ENCODE peak calls at places on chromosomes 11 and 22, in six cellular contexts. S is PC-3; V is GM23338; C is coronary artery; F is dorsolateral prefrontal cortex; B is CD8-positive, alpha-beta T cell. K is an unnamed sample.

GRCh38 chr11:67126986-67127385 is 7.9 kb downstream of the KDM2A start:
- DNase-seq in B (no peak), V (no peak), C (no peak), S (no peak), F (no peak), K (no peak)

GRCh38 chr11:17600316-17601205 is 53.5 kb downstream of the OTOG start:
- DNase-seq in F (no peak), C (peak), B (no peak), S (no peak), V (peak), K (no peak)

GRCh38 chr22:46159777-46160176 is 9.5 kb downstream of the PPARA start:
- DNase-seq in F (no peak), C (no peak), S (peak), V (no peak), B (no peak), K (no peak)

GRCh38 chr11:16891170-16891569 is 123.0 kb downstream of the PLEKHA7 start:
- DNase-seq in F (no peak), S (peak), B (no peak), C (no peak), V (no peak), K (no peak)

GRCh38 chr11:33778682-33779081 is 4.4 kb upstream of the FBXO3 start:
- DNase-seq in F (no peak), S (no peak), V (peak), B (no peak), C (no peak), K (peak)

GRCh38 chr11:18471995-18472394 is 16.3 kb downstream of the LDHAL6A start:
- DNase-seq in S (no peak), C (no peak), B (no peak), V (no peak), F (no peak), K (no peak)

GRCh38 chr22:23749747-23750373 is 1.1 kb downstream of the ZNF70 start:
- DNase-seq in C (no peak), B (no peak), V (no peak), S (no peak), F (no peak), K (no peak)

GRCh38 chr22:45996241-45997076 is 19.5 kb upstream of the WNT7B start:
- DNase-seq in B (no peak), S (no peak), C (no peak), V (no peak), F (no peak), K (peak)

GRCh38 chr11:43951231-43951630 is 8.8 kb downstream of the C11orf96 start:
- DNase-seq in F (no peak), C (peak), B (no peak), V (no peak), S (no peak), K (no peak)

GRCh38 chr11:70485326-70486025 is 87.1 kb downstream of the CTTN start:
- DNase-seq in B (no peak), F (no peak), S (no peak), C (no peak), V (no peak), K (no peak)

GRCh38 chr11:7605544-7605943 is 67.8 kb downstream of the CYB5R2 start:
- DNase-seq in V (no peak), B (no peak), C (no peak), S (peak), F (no peak), K (no peak)

GRCh38 chr11:103591554-103591953 is 444.9 kb upstream of the DDI1 start:
- DNase-seq in V (no peak), S (no peak), F (no peak), C (no peak), B (no peak), K (no peak)

GRCh38 chr11:95596011-95596489 is 193.5 kb downstream of the FAM76B start:
- DNase-seq in S (no peak), B (no peak), F (no peak), V (no peak), C (no peak), K (peak)

GRCh38 chr11:95067828-95068244 is 1.1 kb downstream of the SRSF8 start:
- DNase-seq in B (peak), C (no peak), F (no peak), V (no peak), S (no peak), K (no peak)

GRCh38 chr11:125062931-125063428 is at the start of gene SLC37A2:
- DNase-seq in C (peak), V (peak), S (peak), B (peak), F (peak), K (peak)

GRCh38 chr11:107741044-107741823 is 29.4 kb upstream of the SLN start:
- DNase-seq in V (peak), C (no peak), F (no peak), S (peak), B (no peak), K (peak)

GRCh38 chr11:2914475-2915195 is 14.6 kb downstream of the PHLDA2 start:
- DNase-seq in S (no peak), C (no peak), F (peak), B (no peak), V (no peak), K (no peak)

GRCh38 chr11:76030286-76030685 is 176.0 kb downstream of the WNT11 start:
- DNase-seq in C (no peak), S (peak), F (no peak), B (no peak), V (peak), K (peak)

GRCh38 chr11:46285594-46286033 is 8.2 kb downstream of the CREB3L1 start:
- DNase-seq in F (no peak), B (no peak), V (peak), C (no peak), S (no peak), K (peak)

GRCh38 chr11:11706022-11706421 is 84.2 kb upstream of the GALNT18 start:
- DNase-seq in S (peak), C (no peak), B (no peak), F (no peak), V (peak), K (peak)

GRCh38 chr11:12745787-12746186 is 71.6 kb downstream of the TEAD1 start:
- DNase-seq in S (no peak), B (no peak), C (no peak), V (no peak), F (no peak), K (no peak)
- H3K4me3 ChIP-seq in S (no peak), B (no peak), C (no peak), V (no peak), F (no peak), K (no peak)

GRCh38 chr22:35861451-35861850 is 143.8 kb downstream of the APOL5 start:
- DNase-seq in V (no peak), B (no peak), C (no peak), S (no peak), F (no peak), K (no peak)

GRCh38 chr22:35860837-35861236 is 143.2 kb downstream of the APOL5 start:
- DNase-seq in F (no peak), S (no peak), C (no peak), V (no peak), B (no peak), K (no peak)

GRCh38 chr22:35862697-35863096 is 145.0 kb downstream of the APOL5 start:
- DNase-seq in V (no peak), C (no peak), B (no peak), S (no peak), F (no peak), K (no peak)

GRCh38 chr22:35866646-35867045 is 149.0 kb downstream of the APOL5 start:
- DNase-seq in S (no peak), B (no peak), V (no peak), C (no peak), F (no peak), K (no peak)

GRCh38 chr22:35863432-35863831 is 145.8 kb downstream of the APOL5 start:
- DNase-seq in C (no peak), V (no peak), F (no peak), B (no peak), S (no peak), K (no peak)
- H3K4me3 ChIP-seq in C (no peak), V (no peak), F (no peak), B (no peak), S (no peak), K (no peak)

GRCh38 chr11:22582011-22582410 is 43.6 kb downstream of the FANCF start:
- DNase-seq in B (no peak), V (no peak), C (no peak), S (no peak), F (no peak), K (no peak)
- H3K4me3 ChIP-seq in B (no peak), V (no peak), C (no peak), S (no peak), F (no peak), K (no peak)

DNA sequence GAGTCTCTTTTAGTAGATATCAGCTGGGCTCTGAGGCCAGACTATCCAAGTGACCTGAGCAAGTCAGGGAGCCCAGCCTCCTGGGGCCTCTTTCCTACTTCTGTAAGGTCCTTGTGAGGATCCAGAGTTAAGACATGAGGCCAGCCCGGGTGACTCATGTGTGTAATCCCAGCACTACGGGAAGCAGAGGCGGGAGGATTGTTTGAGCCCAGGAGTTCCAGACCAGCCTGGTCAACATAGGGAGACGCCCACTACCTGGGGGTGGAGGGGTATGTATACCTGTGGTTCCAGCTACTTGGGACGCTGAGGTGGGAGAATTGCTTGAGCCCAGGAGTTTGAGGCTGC is 36.9 kb upstream of the POLA2 start:
- DNase-seq in V (peak), S (peak), C (no peak), F (no peak), B (no peak), K (peak)
- H3K4me3 ChIP-seq in V (peak), S (no peak), C (peak), F (no peak), B (no peak), K (no peak)

GRCh38 chr22:39070186-39070585 is 6.9 kb upstream of the APOBEC3G start:
- DNase-seq in C (no peak), B (no peak), V (no peak), S (no peak), F (no peak), K (no peak)
- H3K4me3 ChIP-seq in C (no peak), B (no peak), V (no peak), S (no peak), F (no peak), K (no peak)

GRCh38 chr11:15769203-15769602 is 587.1 kb downstream of the SOX6 start:
- DNase-seq in C (no peak), S (peak), B (no peak), V (no peak), F (no peak), K (no peak)

GRCh38 chr11:15770798-15771414 is 585.4 kb downstream of the SOX6 start:
- DNase-seq in B (no peak), C (no peak), S (no peak), F (no peak), V (peak), K (peak)

GRCh38 chr11:15764948-15765347 is 591.4 kb downstream of the SOX6 start:
- DNase-seq in V (peak), B (no peak), S (no peak), C (no peak), F (no peak), K (no peak)

GRCh38 chr11:15765530-15765929 is 590.8 kb downstream of the SOX6 start:
- DNase-seq in F (no peak), S (no peak), B (no peak), V (no peak), C (no peak), K (no peak)

GRCh38 chr11:15768321-15768720 is 588.0 kb downstream of the SOX6 start:
- DNase-seq in F (no peak), C (no peak), B (no peak), S (no peak), V (no peak), K (no peak)
- H3K4me3 ChIP-seq in F (no peak), C (no peak), B (no peak), S (no peak), V (no peak), K (no peak)

DNA sequence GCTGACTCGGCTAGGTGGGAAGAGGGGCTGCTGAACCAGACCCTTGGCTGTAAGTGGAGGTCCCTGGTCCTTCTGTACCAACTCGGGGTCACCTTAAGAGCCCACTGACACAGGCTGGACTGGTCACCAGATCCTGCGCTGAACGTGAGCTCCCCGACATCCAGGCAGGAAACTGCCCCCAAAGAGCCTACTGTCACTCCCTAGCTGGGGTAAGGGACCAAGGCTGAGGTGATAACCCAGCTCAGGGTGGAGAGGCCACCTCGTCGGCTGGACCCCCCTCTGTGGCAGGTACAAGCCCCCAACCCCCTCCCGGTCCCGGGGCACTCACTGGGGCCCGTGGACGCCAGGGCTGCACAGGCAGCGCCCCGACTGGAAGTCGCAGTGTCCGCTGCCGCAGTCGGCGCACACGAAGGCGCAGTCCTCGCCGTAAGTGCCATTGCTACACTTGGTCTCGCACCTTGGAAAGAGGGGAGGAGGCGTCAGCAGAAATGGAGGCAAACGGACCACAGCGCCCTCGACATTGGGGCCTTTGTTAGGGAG is 7.5 kb downstream of the SCARF2 start:
- DNase-seq in S (no peak), V (no peak), F (no peak), B (peak), C (no peak), K (no peak)
- H3K4me3 ChIP-seq in S (no peak), V (peak), F (peak), B (peak), C (peak), K (no peak)

GRCh38 chr11:42112896-42113295 is 653.4 kb upstream of the LRRC4C start:
- DNase-seq in B (no peak), F (no peak), S (no peak), V (no peak), C (no peak), K (no peak)
- H3K4me3 ChIP-seq in B (no peak), F (no peak), S (no peak), V (no peak), C (no peak), K (no peak)

GRCh38 chr11:203945-204586 is 3.1 kb downstream of the BET1L start:
- DNase-seq in F (no peak), B (no peak), C (peak), S (no peak), V (no peak), K (no peak)

GRCh38 chr11:206516-207212 is 535 bp downstream of the BET1L start:
- DNase-seq in B (no peak), S (no peak), C (peak), V (peak), F (no peak), K (peak)

GRCh38 chr11:206002-206384 is 1.2 kb downstream of the BET1L start:
- DNase-seq in B (peak), F (no peak), S (no peak), C (peak), V (no peak), K (no peak)

GRCh38 chr11:204587-205109 is 2.6 kb downstream of the BET1L start:
- DNase-seq in B (no peak), C (peak), F (no peak), S (no peak), V (no peak), K (no peak)

GRCh38 chr11:205221-206001 is 1.8 kb downstream of the BET1L start:
- DNase-seq in S (no peak), V (no peak), C (peak), B (no peak), F (no peak), K (no peak)
- H3K4me3 ChIP-seq in S (peak), V (peak), C (peak), B (no peak), F (peak), K (peak)